ENCODE peak calls at places on chromosomes 2 and 18, in eight cellular contexts. H is suprapubic skin, M is right lobe of liver, X is heart right ventricle, Y is upper lobe of right lung, L is cardiac muscle cell, F is stomach, G is uterus. Q is an unnamed sample. For H3K4me1, the result is how much of the 10 kb centered on the place peaks cover.

GRCh38 chr2:235577404-235578330 is 83.8 kb downstream of the AGAP1 start:
- DNase-seq in G (no peak), L (peak), F (no peak), H (no peak), M (no peak), X (peak), Y (no peak), Q (no peak)

GRCh38 chr2:172096661-172097547 is 5.8 kb downstream of the DLX2 start:
- DNase-seq in F (no peak), M (no peak), X (no peak), G (no peak), L (peak), Y (no peak), H (no peak), Q (no peak)

GRCh38 chr18:21682276-21683051 is 22.1 kb downstream of the ABHD3 start:
- DNase-seq in L (peak), G (no peak), M (no peak), X (peak), F (no peak), H (no peak), Y (no peak), Q (peak)

GRCh38 chr2:129813404-129813803 is 166.1 kb upstream of the RAB6C start:
- DNase-seq in F (no peak), X (no peak), H (no peak), G (no peak), L (peak), M (no peak), Y (no peak), Q (no peak)

GRCh38 chr2:81304154-81304830 is 999.7 kb upstream of the LRRTM1 start:
- DNase-seq in M (no peak), F (no peak), Y (no peak), H (no peak), X (no peak), G (no peak), L (no peak), Q (no peak)

GRCh38 chr2:63790491-63790890 is 51.2 kb upstream of the UGP2 start:
- DNase-seq in X (no peak), Y (no peak), M (no peak), L (peak), F (no peak), G (no peak), H (no peak), Q (no peak)

GRCh38 chr18:61435064-61435652 is 101.9 kb downstream of the CDH20 start:
- DNase-seq in L (peak), G (no peak), X (no peak), M (no peak), H (no peak), F (no peak), Y (no peak), Q (peak)

GRCh38 chr2:236674238-236674637 is 104.6 kb downstream of the ACKR3 start:
- DNase-seq in X (no peak), H (peak), M (no peak), L (no peak), G (no peak), Y (no peak), F (no peak), Q (no peak)

GRCh38 chr2:223100061-223100511 is 48.1 kb downstream of the KCNE4 start:
- DNase-seq in F (no peak), M (peak), L (peak), H (peak), G (peak), Y (no peak), X (peak), Q (peak)

GRCh38 chr2:45765847-45766254 is 114.4 kb downstream of the PRKCE start:
- DNase-seq in Y (no peak), F (peak), X (peak), L (peak), G (no peak), M (no peak), H (no peak), Q (peak)

GRCh38 chr18:43563780-43564179 is 286.5 kb upstream of the SYT4 start:
- DNase-seq in M (no peak), L (peak), X (peak), H (no peak), F (peak), Y (no peak), G (no peak), Q (no peak)

GRCh38 chr2:145230546-145230945 is 710.6 kb upstream of the ZEB2 start:
- DNase-seq in M (no peak), L (no peak), G (no peak), Y (no peak), H (no peak), F (no peak), X (no peak), Q (no peak)

GRCh38 chr18:30682667-30683066 is 359.9 kb downstream of the DSC3 start:
- DNase-seq in M (no peak), Y (no peak), L (no peak), X (no peak), H (no peak), G (no peak), F (no peak), Q (no peak)

GRCh38 chr2:225192869-225193268 is 150.6 kb upstream of the DOCK10 start:
- DNase-seq in H (no peak), G (no peak), Y (no peak), M (no peak), F (no peak), X (no peak), L (peak), Q (no peak)

GRCh38 chr2:147026664-147027278 is 818.1 kb upstream of the ACVR2A start:
- DNase-seq in F (no peak), X (no peak), G (no peak), M (no peak), Y (no peak), H (no peak), L (peak), Q (no peak)

GRCh38 chr2:44549856-44550255 is 188.1 kb downstream of the CAMKMT start:
- DNase-seq in X (no peak), H (no peak), M (no peak), L (peak), F (no peak), Y (no peak), G (no peak), Q (no peak)

GRCh38 chr2:188272121-188272520 is 19.6 kb upstream of the GULP1 start:
- DNase-seq in G (no peak), F (no peak), H (no peak), Y (no peak), M (no peak), L (no peak), X (no peak), Q (no peak)

GRCh38 chr2:33433279-33434235 is 42.9 kb upstream of the RASGRP3 start:
- DNase-seq in Y (no peak), F (no peak), L (peak), G (no peak), X (peak), M (no peak), H (no peak), Q (no peak)

GRCh38 chr2:170548304-170548703 is 166.8 kb upstream of the SP5 start:
- DNase-seq in L (no peak), X (no peak), F (no peak), G (no peak), M (no peak), Y (no peak), H (no peak), Q (no peak)

GRCh38 chr2:209977386-209978239 is 24.8 kb upstream of the RPE start:
- DNase-seq in G (no peak), Y (no peak), F (no peak), M (no peak), X (no peak), L (peak), H (no peak), Q (no peak)

GRCh38 chr2:219687266-219687665 is 59.8 kb downstream of the SLC4A3 start:
- DNase-seq in X (no peak), M (no peak), L (peak), Y (no peak), H (no peak), G (no peak), F (no peak), Q (no peak)

GRCh38 chr2:27980242-27980641 is 89.7 kb downstream of the BABAM2 start:
- DNase-seq in M (no peak), G (no peak), L (no peak), X (no peak), Y (no peak), H (no peak), F (no peak), Q (no peak)

GRCh38 chr2:112081262-112081661 is 26.2 kb downstream of the TMEM87B start:
- DNase-seq in F (no peak), G (no peak), H (no peak), L (no peak), Y (no peak), X (no peak), M (no peak), Q (no peak)

GRCh38 chr2:240920783-240921231 is 14.7 kb downstream of the CROCC2 start:
- DNase-seq in F (peak), Y (peak), H (peak), M (peak), L (no peak), X (no peak), G (peak), Q (peak)

GRCh38 chr2:111995148-111995547 is 59.9 kb upstream of the TMEM87B start:
- DNase-seq in M (no peak), F (no peak), L (no peak), G (no peak), Y (no peak), H (no peak), X (no peak), Q (peak)

GRCh38 chr2:174343638-174344455 is 9.1 kb downstream of the SP9 start:
- DNase-seq in H (no peak), G (no peak), F (no peak), Y (no peak), M (no peak), L (no peak), X (no peak), Q (no peak)

GRCh38 chr2:86461042-86461743 is 20.0 kb downstream of the KDM3A start:
- DNase-seq in Y (no peak), G (no peak), F (no peak), X (no peak), L (no peak), H (no peak), M (no peak), Q (no peak)

GRCh38 chr18:76602169-76602568 is 107.1 kb upstream of the ZNF516 start:
- DNase-seq in Y (no peak), X (no peak), L (no peak), G (no peak), M (no peak), H (no peak), F (no peak), Q (no peak)

GRCh38 chr18:71665131-71665530 is 879.0 kb downstream of the CBLN2 start:
- DNase-seq in M (no peak), X (no peak), L (no peak), G (no peak), Y (no peak), F (no peak), H (no peak), Q (no peak)

GRCh38 chr2:98434492-98434891 is 10.2 kb upstream of the INPP4A start:
- DNase-seq in L (no peak), H (no peak), M (no peak), F (no peak), X (no peak), G (no peak), Y (no peak), Q (no peak)

GRCh38 chr2:168767258-168767657 is 35.2 kb upstream of the NOSTRIN start:
- DNase-seq in L (no peak), Y (no peak), F (no peak), M (no peak), X (no peak), G (no peak), H (no peak), Q (no peak)

GRCh38 chr2:224930124-224930523 is 112.1 kb downstream of the DOCK10 start:
- DNase-seq in H (no peak), M (no peak), F (no peak), Y (no peak), G (no peak), L (no peak), X (no peak), Q (no peak)

GRCh38 chr2:62071760-62072680 is 123.9 kb upstream of the B3GNT2 start:
- DNase-seq in G (no peak), Y (no peak), X (no peak), M (no peak), H (no peak), F (no peak), L (no peak), Q (no peak)
- TF ChIP-seq CTCF in G (no peak), Y (no peak), X (no peak), M (no peak), H (no peak), F (no peak), L (no peak), Q (no peak)

DNA sequence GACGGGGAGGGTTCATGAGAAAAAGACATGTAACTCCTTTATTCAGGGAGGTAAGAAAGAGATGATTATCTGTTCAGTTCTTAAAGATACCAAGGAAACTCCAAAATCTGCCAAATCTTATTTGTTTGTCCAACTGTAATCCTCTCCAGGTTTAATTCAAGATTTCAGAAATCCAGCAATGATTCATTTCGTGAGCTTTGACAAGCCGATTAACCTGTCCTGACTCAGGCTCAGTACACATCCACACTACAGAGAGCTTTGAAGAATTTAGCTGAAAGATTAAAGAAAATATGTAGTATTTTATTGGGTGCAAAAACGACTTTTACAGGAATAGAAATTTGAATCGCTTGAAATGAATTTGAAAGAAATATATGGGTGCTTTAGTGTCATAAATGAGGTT is 1.1 kb downstream of the SPAG16 start:
- DNase-seq in H (no peak), L (no peak), X (no peak), Y (no peak), M (no peak), F (no peak), G (no peak), Q (no peak)
- H3K4me3 ChIP-seq in H (peak), L (peak), X (no peak), Y (peak), M (no peak), F (peak), G (no peak), Q (no peak)

DNA sequence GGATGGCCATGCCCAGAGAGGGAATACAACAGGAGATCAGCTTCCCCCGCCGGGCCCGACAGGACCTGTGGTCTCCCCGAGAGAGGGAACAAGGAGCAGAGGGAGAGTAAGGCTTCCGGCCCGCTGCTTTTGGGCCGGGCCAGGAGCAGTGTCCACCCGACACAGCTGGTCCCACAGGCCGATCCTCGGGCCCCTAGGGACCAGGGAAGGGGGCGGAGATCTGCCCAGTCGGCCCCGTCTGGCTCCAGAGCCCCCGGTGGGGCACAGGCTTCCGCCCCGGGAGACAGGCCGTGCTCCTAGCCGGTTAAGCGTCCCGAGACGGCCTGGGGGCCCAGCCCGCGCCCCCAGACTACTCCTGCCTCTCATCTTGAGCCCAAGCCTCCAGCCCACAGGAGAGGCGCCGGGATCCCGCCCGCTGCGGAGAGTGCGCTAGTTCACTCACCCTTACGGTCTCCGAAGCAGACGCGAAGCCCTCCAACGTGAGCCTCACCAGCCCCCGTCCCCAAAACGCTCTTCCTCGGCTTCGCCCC is at the start of gene MCFD2:
- DNase-seq in Y (peak), X (peak), F (peak), H (peak), L (peak), G (no peak), M (peak), Q (peak)
- H3K4me1 ChIP-seq in Y (under half), X (under half), F (under half), H (under half), L (under half), G (under half), M (under half), Q (under half)

GRCh38 chr2:229641676-229642075 is 72.7 kb downstream of the DNER start:
- DNase-seq in Y (no peak), X (no peak), H (no peak), L (no peak), M (no peak), F (no peak), G (no peak), Q (no peak)
- TF ChIP-seq CTCF in Y (no peak), X (no peak), H (no peak), L (peak), M (no peak), F (no peak), G (no peak), Q (no peak)

GRCh38 chr18:2982452-2983172 is 30.3 kb downstream of the LPIN2 start:
- DNase-seq in X (no peak), H (no peak), Y (no peak), L (no peak), G (no peak), M (peak), F (no peak), Q (peak)
- H3K4me3 ChIP-seq in X (no peak), H (no peak), Y (no peak), L (no peak), G (no peak), M (peak), F (no peak), Q (no peak)

GRCh38 chr2:215532844-215533243 is 97.0 kb upstream of the FN1 start:
- DNase-seq in G (no peak), H (no peak), Y (no peak), X (no peak), M (no peak), F (no peak), L (no peak), Q (no peak)

GRCh38 chr2:215537621-215538020 is 101.8 kb upstream of the FN1 start:
- DNase-seq in Y (no peak), F (no peak), X (peak), H (no peak), M (no peak), L (peak), G (no peak), Q (no peak)

GRCh38 chr2:215535125-215535668 is 99.3 kb upstream of the FN1 start:
- DNase-seq in X (no peak), H (no peak), M (no peak), L (peak), G (no peak), F (no peak), Y (no peak), Q (no peak)

GRCh38 chr2:215535726-215536125 is 99.9 kb upstream of the FN1 start:
- DNase-seq in X (no peak), F (no peak), G (no peak), Y (no peak), L (no peak), H (no peak), M (no peak), Q (peak)

DNA sequence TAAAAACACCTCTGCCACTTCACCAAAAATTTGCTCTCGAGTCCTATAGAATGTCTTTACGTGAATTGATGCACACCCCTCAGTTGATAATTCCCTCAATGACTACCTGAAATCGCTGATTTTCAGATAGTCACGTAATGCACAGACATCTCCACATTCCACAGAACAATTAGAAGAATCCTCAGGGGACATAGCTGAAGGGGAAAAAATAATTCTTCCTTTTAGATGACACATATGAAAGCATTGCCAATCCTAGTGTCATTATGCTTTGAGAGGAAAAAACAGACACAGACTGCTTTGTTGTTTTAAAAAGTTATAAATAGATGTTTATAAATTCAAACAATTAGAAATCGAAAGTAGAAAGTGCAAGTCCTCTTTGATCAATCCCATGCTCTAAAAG is 100.6 kb upstream of the FN1 start:
- DNase-seq in G (no peak), M (no peak), F (no peak), Y (no peak), H (no peak), X (no peak), L (no peak), Q (no peak)
- H3K4me1 ChIP-seq in G (under half), M (under half), F (under half), Y (under half), H (under half), X (under half), L (under half), Q (under half)

GRCh38 chr2:64922482-64923384 is 66.5 kb upstream of the SLC1A4 start:
- DNase-seq in M (peak), H (no peak), L (no peak), Y (no peak), X (no peak), F (no peak), G (no peak), Q (no peak)
- TF ChIP-seq CTCF in M (no peak), H (no peak), L (no peak), Y (no peak), X (no peak), F (no peak), G (no peak), Q (no peak)

GRCh38 chr18:11567391-11567790 is 42.0 kb upstream of the SLC35G4 start:
- DNase-seq in F (no peak), H (no peak), X (no peak), G (no peak), M (no peak), Y (no peak), L (no peak), Q (no peak)
- H3K4me3 ChIP-seq in F (no peak), H (no peak), X (no peak), G (no peak), M (no peak), Y (no peak), L (no peak), Q (no peak)

Q was measured in mucosa of descending colon.